ENCODE peak calls at places on chromosomes 4 and X, in eight cellular contexts. X is ovary, E is IMR-90, L is suprapubic skin, M is heart left ventricle, G is transverse colon, K is uterus, W is right lobe of liver. Z is an unnamed sample.

GRCh38 chr4:107519057-107519456 is 201.0 kb downstream of the PAPSS1 start:
- DNase-seq in X (no peak), W (no peak), E (peak; percentile 5), K (no peak), L (no peak), M (no peak), G (peak; percentile 15), Z (no peak)

GRCh38 chr4:27921236-27921635 is 1060.6 kb downstream of the STIM2 start:
- DNase-seq in K (no peak), E (peak; percentile 22), W (no peak), M (peak; percentile 20), G (no peak), X (no peak), L (no peak), Z (no peak)

GRCh38 chr4:149371021-149371420 is 444.6 kb downstream of the IQCM start:
- DNase-seq in X (no peak), G (peak; percentile 10), M (no peak), L (no peak), W (peak; percentile 19), E (peak; percentile 63), K (no peak), Z (no peak)

GRCh38 chr4:119284876-119285611 is 36.9 kb downstream of the FABP2 start:
- DNase-seq in L (no peak), E (peak; percentile 34), G (no peak), X (no peak), K (no peak), M (no peak), W (no peak), Z (no peak)

GRCh38 chr4:43163101-43163792 is 270.7 kb downstream of the GRXCR1 start:
- DNase-seq in L (no peak), W (no peak), X (no peak), E (no peak), M (no peak), K (no peak), G (no peak), Z (no peak)

GRCh38 chr4:80926446-80926845 is 104.1 kb upstream of the BMP3 start:
- DNase-seq in X (no peak), M (no peak), G (no peak), L (no peak), E (peak; percentile 30), K (no peak), W (no peak), Z (no peak)

GRCh38 chr4:25437951-25438350 is 60.9 kb downstream of the ANAPC4 start:
- DNase-seq in X (no peak), E (no peak), G (no peak), L (no peak), W (no peak), K (no peak), M (no peak), Z (no peak)

GRCh38 chrX:120653000-120653399 is 23.1 kb upstream of the C1GALT1C1 start:
- DNase-seq in E (no peak), K (no peak), X (no peak), M (no peak), G (no peak), W (no peak), L (no peak), Z (no peak)

DNA sequence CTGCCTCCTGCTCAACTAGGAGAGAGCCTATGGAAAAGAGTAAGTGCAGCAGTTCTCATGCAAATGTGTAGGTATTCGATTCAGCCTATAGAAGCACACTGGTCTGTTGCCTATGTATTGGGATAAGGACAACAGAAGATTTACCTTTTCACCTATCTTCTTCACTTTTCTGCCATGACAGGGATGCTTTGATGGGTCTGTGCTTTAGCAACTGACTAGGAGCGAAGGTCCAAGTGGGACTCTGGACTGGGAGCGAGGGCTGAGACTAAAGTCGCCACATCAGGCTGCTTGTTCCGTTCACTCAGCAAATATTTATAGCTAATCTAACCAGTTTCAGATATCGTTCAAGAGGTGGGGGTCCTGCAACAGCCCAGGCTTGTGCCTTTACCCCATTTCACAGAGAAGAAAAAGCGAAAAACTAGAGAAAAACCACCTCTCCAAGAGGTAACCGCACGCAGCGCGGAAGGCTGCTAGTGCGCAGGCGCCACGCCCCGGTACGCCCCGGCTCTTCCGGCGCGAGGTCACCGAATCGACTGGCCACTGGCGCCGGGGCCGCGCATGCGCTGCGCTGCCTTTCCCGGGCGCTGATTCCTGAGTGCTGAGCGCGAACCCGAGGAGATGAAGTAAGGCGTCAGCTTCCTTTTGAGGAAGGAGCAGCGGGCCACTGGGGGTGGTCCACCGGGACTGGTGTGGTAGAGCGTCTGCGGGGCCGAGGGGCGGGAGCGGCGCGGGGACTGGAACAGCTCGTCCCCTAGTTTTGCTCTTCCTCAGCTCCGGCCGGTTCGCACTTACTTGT is at the start of gene RBMX2:
- DNase-seq in G (peak; percentile 78), X (peak; percentile 71), E (peak; percentile 61), M (peak; percentile 80), L (peak; percentile 80), W (peak; percentile 78), K (peak; percentile 74), Z (peak; percentile 56)
- TF ChIP-seq POLR2A in G (peak; percentile 62), X (peak; percentile 38), E (no peak), M (peak; percentile 76), L (no peak), W (peak; percentile 37), K (peak; percentile 48), Z (no peak)

DNA sequence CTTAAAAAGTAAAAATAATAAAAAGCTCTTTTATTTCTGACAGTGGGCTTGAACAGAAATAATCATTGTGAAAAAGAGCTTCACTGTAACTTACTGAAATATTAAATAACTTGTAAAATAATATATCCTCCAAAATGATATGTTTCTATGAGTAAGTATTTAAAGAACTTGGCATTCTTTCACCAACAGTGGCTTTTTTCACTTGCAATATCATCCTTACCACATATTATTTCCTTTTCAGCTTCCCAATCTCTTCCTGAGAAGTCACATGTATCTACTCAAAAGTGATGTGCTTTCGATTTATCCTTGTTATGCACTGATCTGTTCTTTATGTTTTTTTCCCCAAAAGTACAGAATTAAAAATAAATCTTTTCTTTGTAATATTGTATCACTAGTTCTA is 2.2 kb upstream of the PCDH18 start:
- DNase-seq in L (no peak), E (no peak), W (no peak), M (no peak), K (no peak), G (no peak), X (no peak), Z (no peak)
- H3K4me3 ChIP-seq in L (no peak overlapping the region), E (no peak overlapping the region), W (no peak overlapping the region), M (no peak overlapping the region), K (no peak overlapping the region), G (no peak overlapping the region), X (no peak overlapping the region), Z (no peak overlapping the region)

GRCh38 chrX:13691845-13692334 is 3.0 kb downstream of the RAB9A start:
- DNase-seq in M (no peak), W (no peak), X (no peak), E (no peak), K (no peak), G (no peak), L (no peak), Z (no peak)

GRCh38 chrX:13692771-13693231 is 3.9 kb downstream of the RAB9A start:
- DNase-seq in G (no peak), E (no peak), K (no peak), L (no peak), W (no peak), X (no peak), M (no peak), Z (no peak)

GRCh38 chrX:13688772-13689518 is at the start of gene RAB9A:
- DNase-seq in L (peak; percentile 88), K (peak; percentile 94), M (peak; percentile 89), X (peak; percentile 89), W (peak; percentile 90), G (peak; percentile 91), E (peak; percentile 68), Z (peak; percentile 97)

GRCh38 chrX:13689519-13690211 is 737 bp downstream of the RAB9A start:
- DNase-seq in E (peak; percentile 40), X (no peak), M (no peak), L (no peak), W (no peak), G (no peak), K (no peak), Z (no peak)

DNA sequence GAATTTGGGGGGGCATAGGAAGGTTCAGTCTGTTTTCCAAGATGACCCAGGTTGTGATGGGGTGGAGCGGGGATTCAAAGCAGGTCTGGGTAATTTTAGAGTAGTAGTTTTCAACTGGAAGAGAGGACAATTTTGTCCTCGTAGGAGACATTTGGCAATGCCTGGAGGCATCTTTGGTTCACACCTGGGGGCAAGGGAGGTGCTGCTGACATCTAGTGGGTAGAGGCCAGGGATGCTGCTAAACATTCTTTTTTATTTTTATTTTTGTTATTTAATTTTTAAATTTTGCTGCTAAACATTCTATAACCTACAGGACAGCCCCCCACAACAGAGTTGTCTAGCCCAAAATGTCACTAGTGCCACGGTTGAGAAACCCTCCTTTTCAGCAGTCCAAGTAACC is 1.9 kb downstream of the RAB9A start:
- DNase-seq in K (no peak), M (no peak), G (no peak), L (no peak), W (no peak), E (no peak), X (no peak), Z (no peak)
- TF ChIP-seq CTCF in K (no peak), M (no peak), G (no peak), L (no peak), W (no peak), E (no peak), X (no peak), Z (no peak)

GRCh38 chrX:7146026-7146702 is 1.3 kb upstream of the STS start:
- DNase-seq in M (no peak), K (no peak), X (no peak), G (no peak), W (no peak), L (no peak), E (no peak), Z (no peak)

GRCh38 chrX:7146703-7147430 is 645 bp upstream of the STS start:
- DNase-seq in E (no peak), K (no peak), W (peak; percentile 35), G (peak; percentile 49), L (no peak), X (peak; percentile 16), M (no peak), Z (no peak)

GRCh38 chrX:7147431-7147977 is at the start of gene STS:
- DNase-seq in M (peak; percentile 54), W (peak; percentile 55), X (peak; percentile 55), G (peak; percentile 52), K (peak; percentile 48), E (peak; percentile 14), L (peak; percentile 72), Z (no peak)

GRCh38 chrX:7149421-7149820 is 1.5 kb upstream of the PUDP start:
- DNase-seq in G (no peak), L (no peak), E (no peak), K (no peak), W (no peak), M (no peak), X (no peak), Z (no peak)

DNA sequence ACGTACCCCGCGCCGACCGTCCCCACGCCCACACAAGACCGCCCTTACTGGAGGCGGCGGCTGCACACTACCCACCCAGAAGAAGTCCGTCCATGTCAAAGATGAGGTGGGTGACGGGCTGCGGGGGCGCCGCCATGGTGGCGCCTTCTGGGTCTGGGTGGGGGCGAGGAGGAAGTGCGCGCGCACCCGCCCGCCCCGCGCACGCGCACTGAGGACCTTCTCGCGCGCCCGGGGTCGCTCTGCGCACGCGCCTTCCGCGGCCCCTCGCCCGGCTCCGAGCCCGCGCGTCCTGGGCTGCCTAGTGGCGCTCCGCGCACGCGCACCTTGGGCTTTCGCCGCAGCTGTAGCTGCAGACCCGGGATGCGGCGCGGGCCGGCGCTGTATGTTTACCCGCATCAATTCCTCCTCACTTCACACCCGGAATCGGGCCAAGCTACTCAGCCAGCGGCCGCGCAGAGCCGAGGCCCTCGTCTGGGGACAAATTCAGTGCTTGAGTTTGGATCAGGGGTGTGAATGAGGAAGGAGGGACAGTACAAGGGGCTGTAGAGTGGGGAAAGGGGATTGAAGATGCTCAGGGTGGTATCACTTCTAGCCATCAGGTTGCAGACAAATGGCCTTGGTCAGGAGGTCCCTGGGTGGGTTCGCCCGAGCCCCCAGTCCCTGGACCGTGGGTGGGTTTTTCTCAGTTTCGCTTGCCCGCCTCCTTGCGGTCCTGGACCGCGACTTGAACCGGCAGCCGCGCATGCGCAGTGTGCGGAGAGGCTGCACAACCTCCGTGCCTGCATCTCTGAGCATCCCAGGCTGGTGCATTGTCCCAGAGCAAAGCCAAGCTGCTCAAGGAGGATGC is at the start of gene PUDP:
- DNase-seq in W (peak; percentile 94), K (peak; percentile 91), E (peak; percentile 83), L (peak; percentile 79), X (peak; percentile 89), G (peak; percentile 92), M (peak; percentile 84), Z (peak; percentile 56)
- TF ChIP-seq POLR2A in W (peak; percentile 64), K (no peak), E (peak; percentile 48), L (no peak), X (peak; percentile 65), G (peak; percentile 40), M (peak; percentile 45), Z (no peak)

Z was measured in lower leg skin.